ENCODE peak calls at places on chromosomes 12 and 14, in seven cellular contexts. X is brain microvascular endothelial cell, L is NCI-H1092 treated with DMSO at 0.1 percent for 48 hours, V is T-helper 1 cell, C is C1 segment of cervical spinal cord, K is T-cell, M is RWPE1. D is an unnamed sample.

GRCh38 chr12:19153396-19153795 is 23.9 kb downstream of the PLEKHA5 start:
- DNase-seq in X (no peak), L (no peak), V (no peak), C (no peak), K (no peak), M (no peak), D (no peak)

GRCh38 chr14:64731141-64731581 is 26.9 kb downstream of the PLEKHG3 start:
- DNase-seq in X (no peak), L (no peak), V (no peak), C (no peak), K (no peak), M (no peak), D (no peak)

GRCh38 chr14:102223682-102224081 is 81.3 kb downstream of the MOK start:
- DNase-seq in X (no peak), L (no peak), V (no peak), C (no peak), K (no peak), M (no peak), D (no peak)

GRCh38 chr12:109880049-109880931 is at the start of gene GLTP:
- DNase-seq in X (no peak), L (peak), V (peak), C (peak), K (peak), M (peak), D (peak)

GRCh38 chr14:101120636-101121398 is 217.3 kb upstream of the RTL1 start:
- DNase-seq in X (no peak), L (peak), V (no peak), C (no peak), K (no peak), M (no peak), D (no peak)

GRCh38 chr12:118884226-118884625 is 97.1 kb upstream of the SRRM4 start:
- DNase-seq in X (no peak), L (no peak), V (no peak), C (no peak), K (no peak), M (no peak), D (no peak)

GRCh38 chr12:14308516-14308915 is 57.0 kb upstream of the ATF7IP start:
- DNase-seq in X (no peak), L (no peak), V (no peak), C (no peak), K (no peak), M (no peak), D (no peak)

GRCh38 chr12:115598827-115599226 is 678.7 kb downstream of the MED13L start:
- DNase-seq in X (no peak), L (no peak), V (no peak), C (peak), K (no peak), M (no peak), D (no peak)

GRCh38 chr14:59829941-59830734 is 40.4 kb downstream of the RTN1 start:
- DNase-seq in X (peak), L (no peak), V (no peak), C (no peak), K (no peak), M (no peak), D (no peak)

GRCh38 chr12:3314306-3314663 is 176.7 kb upstream of the PRMT8 start:
- DNase-seq in X (no peak), L (peak), V (no peak), C (no peak), K (no peak), M (no peak), D (no peak)

GRCh38 chr12:124568431-124569374 is 1.3 kb upstream of the NCOR2 start:
- DNase-seq in X (peak), L (no peak), V (no peak), C (peak), K (no peak), M (no peak), D (peak)

GRCh38 chr14:44112774-44113460 is 394.2 kb downstream of the FSCB start:
- DNase-seq in X (no peak), L (no peak), V (no peak), C (no peak), K (no peak), M (no peak), D (no peak)

GRCh38 chr14:103597623-103598372 is 31.2 kb upstream of the KLC1 start:
- DNase-seq in X (peak), L (no peak), V (no peak), C (no peak), K (no peak), M (peak), D (no peak)

GRCh38 chr12:51683763-51684357 is 92.8 kb downstream of the SCN8A start:
- DNase-seq in X (no peak), L (no peak), V (no peak), C (no peak), K (no peak), M (peak), D (no peak)

GRCh38 chr12:94140556-94140955 is 7.8 kb upstream of the PLXNC1 start:
- DNase-seq in X (no peak), L (peak), V (peak), C (no peak), K (peak), M (no peak), D (peak)